ENCODE peak calls at places on chromosome 14, in seven cellular contexts. G is MM.1S, T is Peyer's patch, D is esophagus squamous epithelium, J is A549, W is uterus, X is HL-60. M is an unnamed sample.
A peak's percentile ranks its signal among the peaks of the same experiment; 100 is the strongest.

GRCh38 chr14:101174980-101175606 is 271.6 kb upstream of the RTL1 start:
- DNase-seq in G (no peak), T (no peak), D (no peak), J (no peak), W (no peak), X (no peak), M (no peak)

GRCh38 chr14:102370305-102370809 is 7.6 kb downstream of the TECPR2 start:
- DNase-seq in G (no peak), T (no peak), D (no peak), J (peak; percentile 6), W (no peak), X (peak; percentile 91), M (peak; percentile 69)

GRCh38 chr14:23300687-23301223 is 1.9 kb downstream of the PPP1R3E start:
- DNase-seq in G (no peak), T (peak; percentile 45), D (no peak), J (no peak), W (peak; percentile 53), X (peak; percentile 17), M (peak; percentile 21)

GRCh38 chr14:58294201-58294600 is 4.2 kb upstream of the ARID4A start:
- DNase-seq in G (no peak), T (no peak), D (no peak), J (no peak), W (no peak), X (no peak), M (no peak)

GRCh38 chr14:75144944-75145343 is 18.1 kb upstream of the NEK9 start:
- DNase-seq in G (no peak), T (no peak), D (no peak), J (no peak), W (no peak), X (peak; percentile 65), M (no peak)

GRCh38 chr14:102249041-102249440 is 55.9 kb downstream of the MOK start:
- DNase-seq in G (no peak), T (no peak), D (no peak), J (no peak), W (no peak), X (no peak), M (no peak)

GRCh38 chr14:78141590-78141989 is 28.6 kb upstream of the NRXN3 start:
- DNase-seq in G (no peak), T (no peak), D (no peak), J (no peak), W (no peak), X (no peak), M (no peak)

GRCh38 chr14:35161231-35161630 is 38.9 kb downstream of the PRORP start:
- DNase-seq in G (peak; percentile 7), T (no peak), D (no peak), J (peak; percentile 12), W (no peak), X (no peak), M (no peak)

GRCh38 chr14:105993814-105994213 is 467.4 kb downstream of the TMEM121 start:
- DNase-seq in G (no peak), T (no peak), D (no peak), J (no peak), W (no peak), X (no peak), M (no peak)

GRCh38 chr14:106044949-106045596 is 518.7 kb downstream of the TMEM121 start:
- DNase-seq in G (no peak), T (peak; percentile 81), D (no peak), J (peak; percentile 83), W (no peak), X (peak; percentile 76), M (no peak)

GRCh38 chr14:30053103-30053502 is 125.5 kb upstream of the PRKD1 start:
- DNase-seq in G (no peak), T (no peak), D (no peak), J (no peak), W (no peak), X (no peak), M (no peak)

GRCh38 chr14:93834739-93835383 is 46.6 kb upstream of the PRIMA1 start:
- DNase-seq in G (no peak), T (no peak), D (no peak), J (no peak), W (no peak), X (no peak), M (no peak)

GRCh38 chr14:101836131-101836530 is 74.6 kb downstream of the PPP2R5C start:
- DNase-seq in G (no peak), T (no peak), D (no peak), J (no peak), W (no peak), X (no peak), M (no peak)

GRCh38 chr14:100110801-100111200 is 45.6 kb downstream of the EVL start:
- DNase-seq in G (no peak), T (no peak), D (no peak), J (no peak), W (no peak), X (no peak), M (no peak)

GRCh38 chr14:100109594-100109955 is 44.4 kb downstream of the EVL start:
- DNase-seq in G (no peak), T (no peak), D (no peak), J (no peak), W (no peak), X (no peak), M (no peak)

GRCh38 chr14:100107236-100107635 is 42.0 kb downstream of the EVL start:
- DNase-seq in G (no peak), T (no peak), D (no peak), J (no peak), W (no peak), X (no peak), M (no peak)

GRCh38 chr14:100108042-100108825 is 43.0 kb downstream of the EVL start:
- DNase-seq in G (peak; percentile 36), T (peak; percentile 86), D (peak; percentile 25), J (peak; percentile 69), W (peak; percentile 84), X (peak; percentile 79), M (peak; percentile 73)

GRCh38 chr14:100108840-100109593 is 43.8 kb downstream of the EVL start:
- DNase-seq in G (no peak), T (no peak), D (no peak), J (no peak), W (no peak), X (no peak), M (no peak)
- H3K27ac ChIP-seq in G (no peak overlapping the region), T (no peak overlapping the region), D (peak overlapping the region; percentile 70), J (peak overlapping the region; percentile 56), W (peak overlapping the region; percentile 51), X (no peak overlapping the region), M (no peak overlapping the region)

GRCh38 chr14:24440606-24441399 is 1.8 kb downstream of the SDR39U1 start:
- DNase-seq in G (no peak), T (no peak), D (no peak), J (no peak), W (no peak), X (no peak), M (no peak)
- H3K4me3 ChIP-seq in G (no peak overlapping the region), T (no peak overlapping the region), D (no peak overlapping the region), J (no peak overlapping the region), W (no peak overlapping the region), X (no peak overlapping the region), M (peak overlapping the region; percentile 83)

GRCh38 chr14:61568572-61569011 is 126.7 kb upstream of the HIF1A start:
- DNase-seq in G (peak; percentile 42), T (peak; percentile 90), D (peak; percentile 28), J (no peak), W (no peak), X (peak; percentile 51), M (peak; percentile 98)
- TF ChIP-seq CTCF in G (peak; percentile 23), T (no peak), D (no peak), J (no peak), W (no peak), X (no peak), M (peak; percentile 65)

GRCh38 chr14:95849761-95850160 is 26.9 kb upstream of the TUNAR start:
- DNase-seq in G (no peak), T (no peak), D (no peak), J (no peak), W (no peak), X (no peak), M (no peak)
- H3K27ac ChIP-seq in G (no peak overlapping the region), T (no peak overlapping the region), D (no peak overlapping the region), J (no peak overlapping the region), W (no peak overlapping the region), X (no peak overlapping the region), M (no peak overlapping the region)

GRCh38 chr14:54688229-54688628 is 121.3 kb downstream of the SAMD4A start:
- DNase-seq in G (no peak), T (no peak), D (no peak), J (no peak), W (no peak), X (no peak), M (no peak)

GRCh38 chr14:54686871-54687749 is 120.2 kb downstream of the SAMD4A start:
- DNase-seq in G (no peak), T (no peak), D (no peak), J (no peak), W (no peak), X (no peak), M (no peak)

GRCh38 chr14:54685286-54685845 is 118.4 kb downstream of the SAMD4A start:
- DNase-seq in G (no peak), T (no peak), D (no peak), J (no peak), W (no peak), X (no peak), M (no peak)

GRCh38 chr14:54687750-54688119 is 120.8 kb downstream of the SAMD4A start:
- DNase-seq in G (no peak), T (no peak), D (no peak), J (no peak), W (no peak), X (no peak), M (no peak)

DNA sequence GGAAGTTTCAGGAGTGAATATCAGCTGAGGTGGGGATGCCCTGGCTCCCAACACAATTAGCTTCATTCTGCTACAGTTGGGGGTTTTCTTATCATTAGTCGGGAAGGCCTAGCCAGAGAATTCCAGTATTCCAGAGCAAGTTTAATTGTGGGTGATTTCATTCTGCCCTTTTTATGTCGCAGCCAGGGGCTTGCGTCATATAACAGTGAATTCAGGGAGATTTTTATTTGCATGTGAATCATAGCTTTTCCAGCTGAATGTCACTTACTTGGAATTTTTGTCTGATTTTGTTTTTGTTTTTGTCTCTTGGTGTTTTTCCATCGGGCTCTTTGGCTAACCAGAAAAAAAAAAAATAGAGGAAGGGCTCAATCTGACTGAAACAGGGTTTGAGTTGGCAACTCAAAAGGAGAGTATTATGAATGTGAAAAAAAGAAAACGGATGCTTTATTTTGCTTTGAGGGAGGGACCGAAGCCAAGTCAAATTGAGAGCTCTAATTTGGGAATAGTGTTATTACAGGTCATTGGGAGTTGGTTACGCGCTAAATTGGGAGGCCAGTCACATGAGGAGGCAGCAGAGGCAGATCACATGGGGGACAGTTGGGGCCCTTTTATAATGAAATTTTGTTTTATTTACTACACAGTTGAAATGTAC is 119.4 kb downstream of the SAMD4A start:
- DNase-seq in G (no peak), T (no peak), D (no peak), J (peak; percentile 23), W (peak; percentile 77), X (no peak), M (no peak)
- H3K4me3 ChIP-seq in G (no peak overlapping the region), T (no peak overlapping the region), D (no peak overlapping the region), J (no peak overlapping the region), W (no peak overlapping the region), X (no peak overlapping the region), M (no peak overlapping the region)